ENCODE peak calls at places on chromosomes 16 and 17, in nine cellular contexts. One of them, this sample, is unnamed.

GRCh38 chr17:74270333-74270732 is 3.7 kb upstream of the DNAI2 start:
- DNase-seq in AG09319: no peak
- DNase-seq in mucosa of descending colon: no peak
- DNase-seq in brain microvascular endothelial cell: no peak
- DNase-seq in heart left ventricle: no peak
- DNase-seq in testis: no peak
- DNase-seq in neural crest cell: no peak
- DNase-seq in right atrium auricular region: no peak
- DNase-seq in bronchial epithelial cell: no peak
- DNase-seq in this sample: no peak

GRCh38 chr17:65554568-65555223 is 6.8 kb downstream of the AXIN2 start:
- DNase-seq in AG09319: no peak
- DNase-seq in mucosa of descending colon: peak
- DNase-seq in brain microvascular endothelial cell: peak
- DNase-seq in heart left ventricle: peak
- DNase-seq in testis: no peak
- DNase-seq in neural crest cell: no peak
- DNase-seq in right atrium auricular region: peak
- DNase-seq in bronchial epithelial cell: no peak
- DNase-seq in this sample: no peak

GRCh38 chr16:35776-36305 is 17.6 kb downstream of the POLR3K start:
- DNase-seq in AG09319: no peak
- DNase-seq in mucosa of descending colon: no peak
- DNase-seq in brain microvascular endothelial cell: no peak
- DNase-seq in heart left ventricle: no peak
- DNase-seq in testis: no peak
- DNase-seq in neural crest cell: no peak
- DNase-seq in right atrium auricular region: no peak
- DNase-seq in bronchial epithelial cell: no peak
- DNase-seq in this sample: no peak

GRCh38 chr17:34009946-34010345 is 245.1 kb upstream of the CCL2 start:
- DNase-seq in AG09319: no peak
- DNase-seq in mucosa of descending colon: no peak
- DNase-seq in brain microvascular endothelial cell: no peak
- DNase-seq in heart left ventricle: no peak
- DNase-seq in testis: no peak
- DNase-seq in neural crest cell: no peak
- DNase-seq in right atrium auricular region: no peak
- DNase-seq in bronchial epithelial cell: no peak
- DNase-seq in this sample: no peak

GRCh38 chr17:7029659-7030058 is 6.2 kb upstream of the SLC16A13 start:
- DNase-seq in AG09319: no peak
- DNase-seq in mucosa of descending colon: no peak
- DNase-seq in brain microvascular endothelial cell: no peak
- DNase-seq in heart left ventricle: peak
- DNase-seq in testis: no peak
- DNase-seq in neural crest cell: no peak
- DNase-seq in right atrium auricular region: no peak
- DNase-seq in bronchial epithelial cell: no peak
- DNase-seq in this sample: no peak

GRCh38 chr16:58339452-58339938 is 44.7 kb upstream of the PRSS54 start:
- DNase-seq in AG09319: no peak
- DNase-seq in mucosa of descending colon: no peak
- DNase-seq in brain microvascular endothelial cell: no peak
- DNase-seq in heart left ventricle: peak
- DNase-seq in testis: peak
- DNase-seq in neural crest cell: no peak
- DNase-seq in right atrium auricular region: no peak
- DNase-seq in bronchial epithelial cell: peak
- DNase-seq in this sample: no peak

GRCh38 chr17:75542728-75543336 is 17.3 kb downstream of the LLGL2 start:
- DNase-seq in AG09319: no peak
- DNase-seq in mucosa of descending colon: peak
- DNase-seq in brain microvascular endothelial cell: no peak
- DNase-seq in heart left ventricle: no peak
- DNase-seq in testis: no peak
- DNase-seq in neural crest cell: no peak
- DNase-seq in right atrium auricular region: no peak
- DNase-seq in bronchial epithelial cell: no peak
- DNase-seq in this sample: no peak

GRCh38 chr17:48123776-48124388 is 16.3 kb downstream of the SNX11 start:
- DNase-seq in AG09319: no peak
- DNase-seq in mucosa of descending colon: no peak
- DNase-seq in brain microvascular endothelial cell: no peak
- DNase-seq in heart left ventricle: no peak
- DNase-seq in testis: no peak
- DNase-seq in neural crest cell: no peak
- DNase-seq in right atrium auricular region: no peak
- DNase-seq in bronchial epithelial cell: no peak
- DNase-seq in this sample: no peak

DNA sequence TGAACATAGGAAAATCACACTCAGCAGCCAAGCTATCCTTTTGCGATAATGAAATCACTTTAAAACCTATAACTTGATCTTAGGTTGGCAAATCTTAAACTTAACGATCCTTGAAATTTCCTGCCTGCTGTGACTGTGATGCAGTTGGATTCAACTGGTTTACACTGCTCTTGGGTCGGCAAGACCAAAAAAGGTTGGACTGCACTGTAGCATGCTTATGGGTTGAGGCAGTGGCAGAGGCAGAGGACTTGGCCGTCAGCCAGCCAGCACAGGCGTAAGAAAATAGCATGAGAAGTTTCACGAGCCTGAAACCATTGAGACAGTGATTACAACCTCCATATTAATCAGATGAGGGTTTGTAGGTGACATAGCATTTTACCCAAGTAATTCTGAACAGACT is 21.4 kb downstream of the WSB1 start:
- DNase-seq in AG09319: peak
- DNase-seq in mucosa of descending colon: peak
- DNase-seq in brain microvascular endothelial cell: peak
- DNase-seq in heart left ventricle: peak
- DNase-seq in testis: peak
- DNase-seq in neural crest cell: no peak
- DNase-seq in right atrium auricular region: peak
- DNase-seq in bronchial epithelial cell: no peak
- DNase-seq in this sample: peak
- TF ChIP-seq CTCF in AG09319: no peak
- TF ChIP-seq CTCF in mucosa of descending colon: no peak
- TF ChIP-seq CTCF in brain microvascular endothelial cell: no peak
- TF ChIP-seq CTCF in heart left ventricle: no peak
- TF ChIP-seq CTCF in testis: no peak
- TF ChIP-seq CTCF in neural crest cell: no peak
- TF ChIP-seq CTCF in right atrium auricular region: no peak
- TF ChIP-seq CTCF in bronchial epithelial cell: no peak
- TF ChIP-seq CTCF in this sample: no peak

GRCh38 chr16:1178295-1178910 is 25.5 kb downstream of the CACNA1H start:
- DNase-seq in AG09319: no peak
- DNase-seq in mucosa of descending colon: no peak
- DNase-seq in brain microvascular endothelial cell: no peak
- DNase-seq in heart left ventricle: no peak
- DNase-seq in testis: no peak
- DNase-seq in neural crest cell: no peak
- DNase-seq in right atrium auricular region: no peak
- DNase-seq in bronchial epithelial cell: no peak
- DNase-seq in this sample: no peak

GRCh38 chr16:1181715-1182671 is 29.1 kb downstream of the CACNA1H start:
- DNase-seq in AG09319: no peak
- DNase-seq in mucosa of descending colon: peak
- DNase-seq in brain microvascular endothelial cell: peak
- DNase-seq in heart left ventricle: peak
- DNase-seq in testis: peak
- DNase-seq in neural crest cell: no peak
- DNase-seq in right atrium auricular region: peak
- DNase-seq in bronchial epithelial cell: no peak
- DNase-seq in this sample: peak

GRCh38 chr16:1183235-1183907 is 30.5 kb downstream of the CACNA1H start:
- DNase-seq in AG09319: no peak
- DNase-seq in mucosa of descending colon: peak
- DNase-seq in brain microvascular endothelial cell: peak
- DNase-seq in heart left ventricle: peak
- DNase-seq in testis: peak
- DNase-seq in neural crest cell: peak
- DNase-seq in right atrium auricular region: no peak
- DNase-seq in bronchial epithelial cell: no peak
- DNase-seq in this sample: peak

GRCh38 chr16:1184156-1184868 is 31.4 kb downstream of the CACNA1H start:
- DNase-seq in AG09319: no peak
- DNase-seq in mucosa of descending colon: no peak
- DNase-seq in brain microvascular endothelial cell: no peak
- DNase-seq in heart left ventricle: no peak
- DNase-seq in testis: no peak
- DNase-seq in neural crest cell: no peak
- DNase-seq in right atrium auricular region: no peak
- DNase-seq in bronchial epithelial cell: no peak
- DNase-seq in this sample: no peak

GRCh38 chr16:1180772-1181714 is 28.1 kb downstream of the CACNA1H start:
- DNase-seq in AG09319: no peak
- DNase-seq in mucosa of descending colon: no peak
- DNase-seq in brain microvascular endothelial cell: no peak
- DNase-seq in heart left ventricle: peak
- DNase-seq in testis: peak
- DNase-seq in neural crest cell: no peak
- DNase-seq in right atrium auricular region: no peak
- DNase-seq in bronchial epithelial cell: no peak
- DNase-seq in this sample: no peak
- TF ChIP-seq CTCF in AG09319: no peak
- TF ChIP-seq CTCF in mucosa of descending colon: no peak
- TF ChIP-seq CTCF in brain microvascular endothelial cell: peak
- TF ChIP-seq CTCF in heart left ventricle: no peak
- TF ChIP-seq CTCF in testis: no peak
- TF ChIP-seq CTCF in neural crest cell: peak
- TF ChIP-seq CTCF in right atrium auricular region: no peak
- TF ChIP-seq CTCF in bronchial epithelial cell: no peak
- TF ChIP-seq CTCF in this sample: no peak

GRCh38 chr16:87949071-87949744 is 2.0 kb upstream of the BANP start:
- DNase-seq in AG09319: no peak
- DNase-seq in mucosa of descending colon: no peak
- DNase-seq in brain microvascular endothelial cell: no peak
- DNase-seq in heart left ventricle: no peak
- DNase-seq in testis: no peak
- DNase-seq in neural crest cell: no peak
- DNase-seq in right atrium auricular region: no peak
- DNase-seq in bronchial epithelial cell: no peak
- DNase-seq in this sample: no peak

GRCh38 chr16:87951550-87952538 is 610 bp downstream of the BANP start:
- DNase-seq in AG09319: no peak
- DNase-seq in mucosa of descending colon: peak
- DNase-seq in brain microvascular endothelial cell: no peak
- DNase-seq in heart left ventricle: no peak
- DNase-seq in testis: no peak
- DNase-seq in neural crest cell: no peak
- DNase-seq in right atrium auricular region: no peak
- DNase-seq in bronchial epithelial cell: no peak
- DNase-seq in this sample: no peak

GRCh38 chr16:87948735-87949070 is 2.5 kb upstream of the BANP start:
- DNase-seq in AG09319: no peak
- DNase-seq in mucosa of descending colon: no peak
- DNase-seq in brain microvascular endothelial cell: no peak
- DNase-seq in heart left ventricle: no peak
- DNase-seq in testis: no peak
- DNase-seq in neural crest cell: no peak
- DNase-seq in right atrium auricular region: no peak
- DNase-seq in bronchial epithelial cell: no peak
- DNase-seq in this sample: no peak

GRCh38 chr16:87952751-87953150 is 1.5 kb downstream of the BANP start:
- DNase-seq in AG09319: no peak
- DNase-seq in mucosa of descending colon: no peak
- DNase-seq in brain microvascular endothelial cell: no peak
- DNase-seq in heart left ventricle: no peak
- DNase-seq in testis: no peak
- DNase-seq in neural crest cell: no peak
- DNase-seq in right atrium auricular region: no peak
- DNase-seq in bronchial epithelial cell: no peak
- DNase-seq in this sample: no peak

DNA sequence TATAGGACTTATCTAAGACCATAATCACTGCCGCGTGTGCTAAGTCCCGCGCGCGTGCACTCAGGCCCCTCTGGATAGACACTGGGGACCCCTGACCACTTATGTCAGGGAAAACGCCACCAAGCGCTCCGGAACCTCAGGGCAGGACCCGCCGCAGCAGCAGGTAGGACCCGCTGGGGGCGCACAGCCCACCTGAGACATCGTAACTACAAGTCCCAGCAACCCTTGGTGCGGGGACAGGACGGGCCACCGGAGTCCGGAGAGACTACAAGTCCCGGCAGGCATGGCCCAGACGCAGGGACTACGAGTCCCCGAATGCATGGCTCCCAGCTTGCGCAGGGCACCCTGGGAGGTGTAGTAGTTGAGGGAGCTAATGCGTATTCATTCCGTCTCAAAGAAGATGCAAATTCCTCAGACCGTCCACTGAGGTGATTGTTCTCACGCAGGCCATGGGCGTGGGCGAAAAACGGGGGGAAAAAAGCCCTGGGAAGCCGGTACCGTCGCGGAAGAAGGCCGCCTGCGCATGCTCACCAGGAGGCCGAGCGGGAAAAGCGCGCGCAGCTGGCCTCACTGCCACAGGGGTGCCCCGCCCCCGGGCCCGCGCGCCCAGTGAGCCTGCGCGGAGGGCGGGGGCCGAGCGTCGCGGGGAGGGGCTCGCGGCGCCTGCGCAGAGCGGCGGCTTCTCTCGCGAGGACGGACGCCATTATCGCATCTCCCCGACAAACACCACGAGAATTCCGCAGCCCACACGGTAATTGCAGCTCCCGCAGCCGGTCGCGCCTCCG is at the start of gene BANP:
- DNase-seq in AG09319: peak
- DNase-seq in mucosa of descending colon: peak
- DNase-seq in brain microvascular endothelial cell: peak
- DNase-seq in heart left ventricle: peak
- DNase-seq in testis: peak
- DNase-seq in neural crest cell: peak
- DNase-seq in right atrium auricular region: peak
- DNase-seq in bronchial epithelial cell: peak
- DNase-seq in this sample: peak
- TF ChIP-seq CTCF in AG09319: peak
- TF ChIP-seq CTCF in mucosa of descending colon: peak
- TF ChIP-seq CTCF in brain microvascular endothelial cell: peak
- TF ChIP-seq CTCF in heart left ventricle: peak
- TF ChIP-seq CTCF in testis: no peak
- TF ChIP-seq CTCF in neural crest cell: peak
- TF ChIP-seq CTCF in right atrium auricular region: no peak
- TF ChIP-seq CTCF in bronchial epithelial cell: peak
- TF ChIP-seq CTCF in this sample: no peak

GRCh38 chr16:85734311-85735017 is 16.4 kb downstream of the C16orf74 start:
- DNase-seq in AG09319: no peak
- DNase-seq in mucosa of descending colon: no peak
- DNase-seq in brain microvascular endothelial cell: no peak
- DNase-seq in heart left ventricle: no peak
- DNase-seq in testis: no peak
- DNase-seq in neural crest cell: no peak
- DNase-seq in right atrium auricular region: no peak
- DNase-seq in bronchial epithelial cell: no peak
- DNase-seq in this sample: no peak

GRCh38 chr16:85735946-85736345 is 14.9 kb downstream of the C16orf74 start:
- DNase-seq in AG09319: no peak
- DNase-seq in mucosa of descending colon: no peak
- DNase-seq in brain microvascular endothelial cell: no peak
- DNase-seq in heart left ventricle: no peak
- DNase-seq in testis: no peak
- DNase-seq in neural crest cell: no peak
- DNase-seq in right atrium auricular region: no peak
- DNase-seq in bronchial epithelial cell: no peak
- DNase-seq in this sample: no peak

GRCh38 chr16:85735225-85735722 is 15.6 kb downstream of the C16orf74 start:
- DNase-seq in AG09319: no peak
- DNase-seq in mucosa of descending colon: peak
- DNase-seq in brain microvascular endothelial cell: no peak
- DNase-seq in heart left ventricle: no peak
- DNase-seq in testis: no peak
- DNase-seq in neural crest cell: no peak
- DNase-seq in right atrium auricular region: no peak
- DNase-seq in bronchial epithelial cell: no peak
- DNase-seq in this sample: no peak

GRCh38 chr16:85733155-85733838 is 17.6 kb downstream of the C16orf74 start:
- DNase-seq in AG09319: no peak
- DNase-seq in mucosa of descending colon: no peak
- DNase-seq in brain microvascular endothelial cell: no peak
- DNase-seq in heart left ventricle: no peak
- DNase-seq in testis: no peak
- DNase-seq in neural crest cell: no peak
- DNase-seq in right atrium auricular region: peak
- DNase-seq in bronchial epithelial cell: peak
- DNase-seq in this sample: no peak

GRCh38 chr16:85733839-85734170 is 17.1 kb downstream of the C16orf74 start:
- DNase-seq in AG09319: no peak
- DNase-seq in mucosa of descending colon: no peak
- DNase-seq in brain microvascular endothelial cell: peak
- DNase-seq in heart left ventricle: no peak
- DNase-seq in testis: peak
- DNase-seq in neural crest cell: peak
- DNase-seq in right atrium auricular region: no peak
- DNase-seq in bronchial epithelial cell: no peak
- DNase-seq in this sample: no peak
- TF ChIP-seq CTCF in AG09319: no peak
- TF ChIP-seq CTCF in mucosa of descending colon: no peak
- TF ChIP-seq CTCF in brain microvascular endothelial cell: no peak
- TF ChIP-seq CTCF in heart left ventricle: no peak
- TF ChIP-seq CTCF in testis: no peak
- TF ChIP-seq CTCF in neural crest cell: no peak
- TF ChIP-seq CTCF in right atrium auricular region: no peak
- TF ChIP-seq CTCF in bronchial epithelial cell: no peak
- TF ChIP-seq CTCF in this sample: no peak